ENCODE peak calls at places on chromosomes 1 and 21, in four cellular contexts. C, M, J and D are unnamed samples.

GRCh38 chr21:17388226-17388625 is 124.6 kb upstream of the CXADR start:
- DNase-seq in M (no peak), C (no peak), J (no peak), D (no peak)

GRCh38 chr1:14426854-14427253 is 171.6 kb upstream of the KAZN start:
- DNase-seq in J (no peak), C (no peak), M (no peak), D (no peak)

GRCh38 chr1:36034692-36035091 is 49.2 kb upstream of the TEKT2 start:
- DNase-seq in M (no peak), J (no peak), C (peak; percentile 28), D (no peak)

GRCh38 chr1:237713886-237714285 is 176.8 kb downstream of the ZP4 start:
- DNase-seq in C (peak; percentile 2), M (no peak), J (no peak), D (no peak)

GRCh38 chr1:64087768-64088167 is 115.7 kb upstream of the UBE2U start:
- DNase-seq in J (no peak), M (no peak), C (peak; percentile 81), D (no peak)

GRCh38 chr1:25247829-25248754 is 838 bp upstream of the RSRP1 start:
- DNase-seq in J (no peak), C (no peak), M (no peak), D (no peak)

GRCh38 chr1:203104789-203105188 is 19.0 kb upstream of the MYOG start:
- DNase-seq in J (no peak), C (no peak), M (no peak), D (no peak)

GRCh38 chr1:116287341-116288200 is 85.5 kb upstream of the ATP1A1 start:
- DNase-seq in M (no peak), J (no peak), C (no peak), D (no peak)

GRCh38 chr1:168079761-168080160 is 57.0 kb downstream of the GPR161 start:
- DNase-seq in C (peak; percentile 37), J (no peak), M (no peak), D (no peak)

GRCh38 chr1:11738783-11739182 is 2.8 kb downstream of the AGTRAP start:
- DNase-seq in M (no peak), C (no peak), J (no peak), D (no peak)

GRCh38 chr1:35725591-35725990 is 6.9 kb upstream of the C1orf216 start:
- DNase-seq in C (no peak), M (no peak), J (no peak), D (no peak)

GRCh38 chr1:244234009-244234643 is 183.0 kb downstream of the ZBTB18 start:
- DNase-seq in J (peak; percentile 46), C (no peak), M (no peak), D (no peak)

GRCh38 chr1:153608089-153608672 is 4.8 kb downstream of the S100A16 start:
- DNase-seq in J (no peak), M (no peak), C (no peak), D (no peak)

GRCh38 chr1:152878042-152878441 is at the start of gene SMCP:
- DNase-seq in M (no peak), C (no peak), J (no peak), D (no peak)

GRCh38 chr1:117009132-117009531 is 7.6 kb downstream of the CD101 start:
- DNase-seq in M (no peak), C (no peak), J (no peak), D (no peak)

GRCh38 chr1:225471453-225472301 is 43.8 kb upstream of the LBR start:
- DNase-seq in M (no peak), J (peak; percentile 25), C (no peak), D (no peak)

GRCh38 chr1:198373376-198373775 is 167.1 kb downstream of the ATP6V1G3 start:
- DNase-seq in C (peak; percentile 22), J (no peak), M (no peak), D (no peak)

DNA sequence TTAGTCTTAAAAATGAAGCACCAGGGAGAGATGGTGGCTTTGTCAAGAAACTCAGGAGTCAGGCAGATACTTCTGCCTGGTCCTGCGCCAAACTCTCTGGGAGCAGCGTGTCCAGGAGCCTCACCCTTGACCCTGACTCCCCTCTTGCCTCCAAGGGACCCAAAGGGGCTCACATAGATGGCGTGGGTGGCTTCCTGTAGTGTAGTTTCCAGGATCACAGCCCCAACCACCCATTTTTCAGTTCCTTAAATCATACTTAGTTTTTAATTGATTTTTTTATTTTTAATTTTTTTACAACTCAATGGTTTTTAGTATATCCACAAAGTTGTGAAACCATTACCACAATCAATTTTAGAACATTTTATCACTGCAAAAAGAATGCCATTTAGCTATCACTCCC is 107.7 kb upstream of the IGSF21 start:
- DNase-seq in M (no peak), J (no peak), C (no peak), D (no peak)
- H3K14ac ChIP-seq in M (no peak overlapping the region), J (no peak overlapping the region), C (no peak overlapping the region), D (no peak overlapping the region)

DNA sequence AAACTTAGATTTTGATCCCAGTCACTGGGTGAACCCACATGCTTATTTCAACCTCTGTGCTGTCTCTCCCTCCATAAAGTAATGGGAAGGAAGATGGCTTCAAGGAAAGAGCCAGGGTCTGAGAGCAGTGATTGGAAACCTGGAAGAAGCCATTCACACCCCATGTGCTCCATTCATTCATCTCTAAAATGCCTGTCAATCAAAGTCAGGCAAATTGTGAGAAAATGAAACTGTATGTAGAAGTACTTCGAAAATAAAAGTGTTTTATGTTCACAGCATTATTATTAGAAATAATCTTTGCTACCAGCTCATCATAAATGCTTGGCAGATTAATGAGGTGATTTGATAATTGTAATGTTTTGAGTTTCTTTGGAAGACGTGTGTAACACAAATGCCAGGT is 61.0 kb downstream of the ACP6 start:
- DNase-seq in M (no peak), C (no peak), J (no peak), D (no peak)
- H3K4me2 ChIP-seq in M (no peak overlapping the region), C (no peak overlapping the region), J (no peak overlapping the region), D (no peak overlapping the region)

DNA sequence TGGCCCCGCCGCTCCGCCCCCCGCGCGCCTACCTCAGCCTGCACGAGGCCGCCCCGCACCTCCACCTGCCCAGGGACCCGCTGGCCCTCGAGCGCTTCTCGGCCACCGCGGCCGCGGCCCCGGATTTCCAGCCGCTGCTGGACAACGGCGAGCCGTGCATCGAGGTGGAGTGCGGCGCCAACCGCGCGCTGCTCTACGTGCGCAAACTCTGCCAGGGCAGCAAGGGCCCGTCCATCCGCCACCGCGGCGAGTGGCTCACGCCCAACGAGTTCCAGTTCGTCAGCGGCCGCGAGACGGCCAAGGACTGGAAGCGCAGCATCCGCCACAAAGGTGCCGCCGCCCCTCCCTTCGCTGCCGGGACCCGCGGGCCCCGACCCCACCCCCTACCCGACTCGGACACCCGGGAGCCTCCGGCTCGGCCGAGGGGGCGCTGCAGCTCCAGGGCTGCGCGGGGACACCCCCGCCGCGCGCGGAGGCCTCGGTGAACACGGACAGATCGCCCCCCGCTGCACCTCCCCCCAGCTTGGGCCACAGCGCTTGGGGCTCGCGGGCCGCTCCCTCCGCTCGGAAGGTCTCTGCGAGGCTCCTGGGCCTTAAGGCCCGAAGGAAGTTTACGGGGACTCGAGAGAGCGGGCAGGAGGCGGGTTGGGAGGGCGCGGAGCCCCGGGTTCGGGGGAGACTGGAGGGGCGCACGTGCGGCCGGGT is 1.0 kb downstream of the SAMD11 start:
- DNase-seq in M (no peak), C (peak; percentile 48), J (peak; percentile 62), D (no peak)
- H3K14ac ChIP-seq in M (no peak overlapping the region), C (peak overlapping the region; percentile 66), J (no peak overlapping the region), D (peak overlapping the region; percentile 94)

GRCh38 chr1:161033751-161034150 is 5.0 kb downstream of the TSTD1 start:
- DNase-seq in C (no peak), M (no peak), J (no peak), D (no peak)
- H3K4me2 ChIP-seq in C (no peak overlapping the region), M (no peak overlapping the region), J (no peak overlapping the region), D (no peak overlapping the region)

DNA sequence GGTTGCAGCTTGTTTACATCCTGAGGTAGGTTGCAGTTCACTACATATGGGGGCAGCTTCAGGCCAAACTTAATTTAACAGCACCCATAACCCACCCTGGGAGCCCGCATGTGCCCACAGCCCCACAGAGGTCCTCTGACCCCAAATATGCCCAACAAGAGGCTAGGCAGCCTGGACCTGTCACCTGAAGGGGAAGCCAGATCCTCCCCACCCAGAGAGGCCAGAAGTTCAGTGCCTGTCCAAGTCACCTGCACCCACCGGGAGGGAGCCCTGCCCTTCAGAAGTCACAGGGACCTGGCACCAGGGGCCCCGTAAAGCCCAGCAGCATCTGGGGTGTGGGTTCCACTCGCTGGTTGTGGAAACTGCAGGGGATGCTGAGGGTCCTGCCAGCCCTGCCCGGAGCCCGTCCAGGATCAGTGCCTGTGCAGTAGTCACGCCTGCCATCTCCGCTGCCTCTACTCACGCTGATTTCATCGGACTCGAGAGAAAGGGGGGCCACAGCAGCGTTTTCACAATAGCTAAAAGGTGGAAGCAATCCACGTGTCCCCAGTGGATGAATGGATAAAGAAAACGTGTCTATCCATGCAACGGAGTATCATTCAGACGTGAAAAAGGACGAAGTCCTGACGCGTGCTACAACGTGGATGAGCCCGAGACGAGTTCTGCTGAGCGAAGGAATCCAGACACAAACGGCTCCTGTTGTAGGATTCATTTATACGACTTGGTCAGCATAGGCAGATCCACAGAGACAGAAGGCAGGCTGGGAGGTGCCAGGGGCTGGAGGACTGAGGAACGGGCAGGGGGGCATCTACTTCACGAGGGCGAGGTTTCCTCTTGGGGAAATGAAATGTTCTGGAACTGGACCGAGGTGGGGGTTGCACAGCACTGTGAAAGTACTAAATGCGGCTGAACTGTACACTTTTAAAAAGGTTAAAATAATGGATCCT is 33.9 kb upstream of the COL6A2 start:
- DNase-seq in M (no peak), J (peak; percentile 17), C (no peak), D (no peak)
- H3K14ac ChIP-seq in M (no peak overlapping the region), J (no peak overlapping the region), C (peak overlapping the region; percentile 53), D (peak overlapping the region; percentile 77)

GRCh38 chr1:41765109-41765655 is 153.5 kb downstream of the HIVEP3 start:
- DNase-seq in J (no peak), C (no peak), M (no peak), D (no peak)
- H3K4me2 ChIP-seq in J (no peak overlapping the region), C (no peak overlapping the region), M (no peak overlapping the region), D (no peak overlapping the region)

GRCh38 chr21:27190601-27191000 is 223.7 kb upstream of the ADAMTS5 start:
- DNase-seq in J (no peak), C (no peak), M (no peak), D (no peak)
- H3K14ac ChIP-seq in J (no peak overlapping the region), C (no peak overlapping the region), M (no peak overlapping the region), D (no peak overlapping the region)

GRCh38 chr1:32249831-32250525 is 1.1 kb upstream of the LCK start:
- DNase-seq in C (no peak), J (no peak), M (no peak), D (no peak)
- H3K4me2 ChIP-seq in C (no peak overlapping the region), J (no peak overlapping the region), M (no peak overlapping the region), D (no peak overlapping the region)

GRCh38 chr1:109255673-109256072 is 6.3 kb downstream of the CELSR2 start:
- DNase-seq in J (no peak), M (no peak), C (no peak), D (no peak)
- H3K14ac ChIP-seq in J (no peak overlapping the region), M (no peak overlapping the region), C (no peak overlapping the region), D (peak overlapping the region; percentile 28)